ENCODE peak calls at places on chromosomes 16 and 17, in six cellular contexts. C is hepatocyte, Q is IMR-90, E is upper lobe of right lung, F is mesenchymal stem cell, W is neural progenitor cell. Z is an unnamed sample. For H3K4me1, the result is how much of the 10 kb centered on the place peaks cover.

GRCh38 chr17:66427134-66427533 is 124.7 kb downstream of the PRKCA start:
- DNase-seq in C (no peak), Q (no peak), E (no peak), F (no peak), W (no peak), Z (no peak)

GRCh38 chr16:86044241-86044671 is 145.3 kb downstream of the IRF8 start:
- DNase-seq in C (peak), Q (peak), E (peak), F (peak), W (peak), Z (no peak)

GRCh38 chr17:50051082-50051576 is 4.8 kb upstream of the ITGA3 start:
- DNase-seq in C (peak), Q (peak), E (no peak), F (peak), W (no peak), Z (no peak)

GRCh38 chr17:42675984-42676423 is 790 bp downstream of the PLEKHH3 start:
- DNase-seq in C (peak), Q (peak), E (peak), F (peak), W (no peak), Z (peak)

GRCh38 chr16:57591086-57591869 is 37.2 kb upstream of the ADGRG1 start:
- DNase-seq in C (peak), Q (peak), E (peak), F (peak), W (peak), Z (peak)

GRCh38 chr17:41333836-41334235 is 16.8 kb downstream of the KRT33A start:
- DNase-seq in C (no peak), Q (no peak), E (no peak), F (no peak), W (no peak), Z (no peak)

GRCh38 chr17:71342726-71343125 is 778.1 kb upstream of the SOX9 start:
- DNase-seq in C (no peak), Q (no peak), E (no peak), F (no peak), W (no peak), Z (no peak)

GRCh38 chr17:71922439-71922838 is 198.4 kb upstream of the SOX9 start:
- DNase-seq in C (peak), Q (peak), E (no peak), F (peak), W (no peak), Z (no peak)

GRCh38 chr17:80123791-80124190 is 22.4 kb downstream of the GAA start:
- DNase-seq in C (no peak), Q (peak), E (no peak), F (no peak), W (no peak), Z (no peak)

GRCh38 chr17:19264277-19264676 is 27.1 kb downstream of the EPN2 start:
- DNase-seq in C (no peak), Q (no peak), E (no peak), F (no peak), W (no peak), Z (no peak)

GRCh38 chr16:2325791-2326190 is 14.7 kb downstream of the ABCA3 start:
- DNase-seq in C (no peak), Q (no peak), E (peak), F (no peak), W (no peak), Z (no peak)

GRCh38 chr17:43674394-43674793 is 12.7 kb upstream of the MEOX1 start:
- DNase-seq in C (no peak), Q (no peak), E (no peak), F (no peak), W (no peak), Z (no peak)

GRCh38 chr16:78098544-78099371 is 696 bp upstream of the WWOX start:
- DNase-seq in C (no peak), Q (no peak), E (no peak), F (no peak), W (no peak), Z (no peak)

GRCh38 chr16:11390573-11391495 is 45.6 kb downstream of the RMI2 start:
- DNase-seq in C (peak), Q (no peak), E (no peak), F (no peak), W (peak), Z (no peak)

GRCh38 chr16:19136549-19137196 is 22.9 kb downstream of the ITPRIPL2 start:
- DNase-seq in C (no peak), Q (peak), E (no peak), F (peak), W (no peak), Z (no peak)

GRCh38 chr17:82876602-82877391 is 37.0 kb upstream of the ZNF750 start:
- DNase-seq in C (peak), Q (peak), E (peak), F (peak), W (peak), Z (peak)

GRCh38 chr17:31552568-31552967 is 161.1 kb downstream of the RAB11FIP4 start:
- DNase-seq in C (no peak), Q (no peak), E (no peak), F (no peak), W (no peak), Z (no peak)

GRCh38 chr17:62897706-62898105 is 68.3 kb upstream of the TANC2 start:
- DNase-seq in C (no peak), Q (no peak), E (no peak), F (no peak), W (no peak), Z (no peak)

GRCh38 chr17:60744355-60744958 is 66.8 kb downstream of the BCAS3 start:
- DNase-seq in C (no peak), Q (peak), E (no peak), F (no peak), W (no peak), Z (no peak)

GRCh38 chr17:44967907-44968224 is 237 bp downstream of the C1QL1 start:
- DNase-seq in C (no peak), Q (no peak), E (no peak), F (no peak), W (no peak), Z (no peak)

GRCh38 chr16:18803569-18804462 is 2.5 kb upstream of the ARL6IP1 start:
- DNase-seq in C (no peak), Q (peak), E (no peak), F (peak), W (no peak), Z (no peak)

GRCh38 chr17:7063518-7064094 is 16.4 kb downstream of the CLEC10A start:
- DNase-seq in C (no peak), Q (no peak), E (no peak), F (no peak), W (no peak), Z (no peak)

GRCh38 chr17:1709403-1709891 is 730 bp downstream of the TLCD2 start:
- DNase-seq in C (peak), Q (no peak), E (no peak), F (peak), W (peak), Z (no peak)

GRCh38 chr17:50166518-50167181 is 845 bp downstream of the SGCA start:
- DNase-seq in C (no peak), Q (no peak), E (no peak), F (no peak), W (no peak), Z (no peak)

GRCh38 chr16:71499775-71500364 is 10.7 kb upstream of the ZNF19 start:
- DNase-seq in C (peak), Q (peak), E (no peak), F (peak), W (peak), Z (peak)

GRCh38 chr17:83109793-83110645 is 30.6 kb downstream of the METRNL start:
- DNase-seq in C (peak), Q (peak), E (peak), F (peak), W (no peak), Z (peak)

GRCh38 chr17:40099627-40100418 is 566 bp downstream of the NR1D1 start:
- DNase-seq in C (no peak), Q (no peak), E (no peak), F (no peak), W (no peak), Z (no peak)

DNA sequence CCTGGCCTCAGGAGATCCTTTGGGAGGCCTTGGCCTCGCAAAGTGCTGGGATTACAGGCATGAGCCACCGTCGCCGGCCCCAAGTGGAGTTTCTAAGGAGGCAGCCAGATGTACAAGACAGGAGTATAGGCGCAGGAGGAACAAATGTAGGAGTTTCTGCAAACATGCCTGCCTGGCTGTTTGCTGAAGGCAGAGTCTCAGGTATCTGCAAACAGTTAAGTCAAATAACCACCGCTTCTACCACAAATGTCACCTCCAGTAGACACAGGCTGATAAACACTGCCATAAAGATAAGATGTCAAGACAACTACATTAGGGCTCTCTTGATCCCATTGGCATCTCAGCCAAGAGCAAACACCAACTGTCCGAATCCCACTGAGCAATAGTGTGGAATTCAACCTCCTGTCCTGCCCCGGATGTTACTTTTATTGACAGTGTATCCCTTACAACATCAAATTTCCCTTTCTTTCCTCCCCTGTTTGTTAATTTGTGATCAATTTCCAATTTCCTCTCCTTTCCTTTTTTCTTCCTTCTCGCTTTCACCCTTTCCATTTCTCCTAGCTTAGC is 5.6 kb upstream of the COG1 start:
- DNase-seq in C (peak), Q (no peak), E (no peak), F (no peak), W (no peak), Z (peak)
- H3K4me1 ChIP-seq in C (under half), Q (under half), E (under half), F (under half), W (under half), Z (under half)

GRCh38 chr16:884232-884631 is 83.7 kb upstream of the GNG13 start:
- DNase-seq in C (no peak), Q (no peak), E (no peak), F (no peak), W (no peak), Z (no peak)

GRCh38 chr16:885391-885790 is 84.9 kb upstream of the GNG13 start:
- DNase-seq in C (no peak), Q (no peak), E (no peak), F (no peak), W (no peak), Z (no peak)

GRCh38 chr16:886802-887731 is 83.7 kb downstream of the LMF1 start:
- DNase-seq in C (peak), Q (no peak), E (no peak), F (no peak), W (peak), Z (no peak)

GRCh38 chr16:887846-888245 is 82.9 kb downstream of the LMF1 start:
- DNase-seq in C (no peak), Q (no peak), E (no peak), F (no peak), W (no peak), Z (no peak)

DNA sequence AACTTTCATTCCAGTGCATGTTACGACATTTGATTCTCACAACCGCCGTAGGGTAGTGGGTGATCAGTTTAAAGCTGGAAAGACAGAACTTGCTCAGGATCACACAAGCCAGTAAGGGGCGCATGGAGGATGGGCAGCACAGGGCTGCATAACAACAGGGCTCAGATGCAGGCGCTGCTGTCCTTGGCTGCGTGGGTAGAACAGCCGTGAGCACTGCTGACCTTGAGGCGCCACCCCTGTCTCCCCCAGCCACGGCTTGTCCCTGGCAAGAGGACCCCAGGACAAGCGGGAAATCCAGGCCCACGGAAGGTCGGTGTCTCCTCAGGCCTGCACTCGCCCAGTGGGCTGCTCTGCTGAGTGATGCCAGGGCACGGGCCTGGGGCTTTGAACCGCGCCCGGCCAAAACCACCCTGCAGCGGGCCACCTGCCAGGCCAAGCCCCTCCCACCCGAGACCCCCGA is 84.7 kb downstream of the LMF1 start:
- DNase-seq in C (peak), Q (peak), E (no peak), F (peak), W (peak), Z (no peak)
- H3K4me3 ChIP-seq in C (no peak), Q (no peak), E (no peak), F (no peak), W (peak), Z (no peak)

DNA sequence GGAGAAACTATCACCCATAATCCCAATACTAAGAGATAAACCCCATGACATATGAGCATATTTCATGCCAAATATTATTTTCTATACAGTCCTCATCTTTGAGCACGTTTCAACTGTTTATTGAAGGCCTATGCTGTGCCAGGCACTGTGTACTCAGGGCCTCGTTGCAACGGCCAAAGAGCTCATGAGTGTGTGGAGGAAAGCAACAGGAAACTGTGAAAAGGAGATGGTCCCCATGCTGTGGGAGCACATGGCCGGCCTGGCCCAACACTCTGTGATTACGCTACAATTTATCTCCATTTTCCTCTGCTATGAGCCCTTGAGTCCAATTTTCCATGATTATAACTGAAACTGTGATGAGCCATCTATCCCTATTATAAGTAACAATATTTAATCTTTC is 5.6 kb downstream of the TK2 start:
- DNase-seq in C (no peak), Q (no peak), E (no peak), F (no peak), W (no peak), Z (no peak)
- H3K4me1 ChIP-seq in C (under half), Q (under half), E (under half), F (under half), W (under half), Z (under half)

GRCh38 chr17:29617481-29618271 is 5.0 kb downstream of the CORO6 start:
- DNase-seq in C (peak), Q (peak), E (peak), F (peak), W (peak), Z (peak)

GRCh38 chr17:29617125-29617480 is 5.6 kb downstream of the CORO6 start:
- DNase-seq in C (peak), Q (peak), E (peak), F (peak), W (peak), Z (peak)

GRCh38 chr17:29619251-29619650 is 3.5 kb downstream of the CORO6 start:
- DNase-seq in C (no peak), Q (peak), E (peak), F (peak), W (peak), Z (no peak)

GRCh38 chr17:29620271-29620670 is 2.4 kb downstream of the CORO6 start:
- DNase-seq in C (no peak), Q (peak), E (peak), F (no peak), W (no peak), Z (no peak)

DNA sequence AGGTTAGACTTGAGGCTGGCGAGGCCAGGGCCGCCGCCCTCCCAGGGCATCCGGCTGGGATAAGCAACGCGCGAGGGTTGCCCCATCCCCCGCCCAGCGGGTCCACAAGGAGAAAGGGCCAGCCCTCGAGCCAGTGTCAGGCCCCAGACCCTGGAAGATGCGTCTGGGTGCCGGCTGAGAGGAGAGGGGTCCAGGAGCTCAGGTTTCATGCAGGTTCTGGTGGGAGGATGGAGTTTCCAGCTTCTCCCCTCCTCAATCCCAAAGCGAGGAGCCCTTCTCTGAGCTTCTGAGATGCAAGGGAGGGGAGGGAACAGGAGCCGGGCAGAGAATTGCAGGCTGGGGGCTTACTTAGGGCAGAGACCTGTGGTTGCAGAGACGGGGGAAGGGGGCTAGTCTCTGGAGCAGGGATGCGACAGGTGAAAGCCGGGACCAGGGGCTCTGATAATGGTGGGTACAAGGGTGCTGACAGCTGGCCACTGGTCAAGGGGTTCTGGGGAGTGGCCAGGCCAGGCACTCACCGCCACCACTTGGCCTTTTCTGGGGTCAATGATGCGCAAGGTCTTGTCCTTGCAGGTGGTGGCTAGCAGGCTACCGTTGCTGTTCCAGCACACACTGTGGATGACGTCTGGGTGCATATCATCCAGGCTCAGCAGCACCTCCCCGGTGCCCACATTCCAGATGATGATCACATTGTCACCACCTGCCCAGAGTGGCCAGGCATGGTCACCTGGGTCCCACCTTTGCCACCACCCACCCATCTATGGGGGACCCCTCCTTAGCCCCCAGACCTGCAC is 4.2 kb downstream of the CORO6 start:
- DNase-seq in C (no peak), Q (no peak), E (no peak), F (no peak), W (no peak), Z (no peak)
- H3K4me3 ChIP-seq in C (no peak), Q (no peak), E (peak), F (peak), W (peak), Z (peak)